ENCODE peak calls at places on chromosomes 7 and 10, in six cellular contexts. One of them, this sample, is unnamed.

GRCh38 chr10:78913219-78914059 is 155.3 kb upstream of the ZMIZ1 start:
- DNase-seq in H1: peak
- DNase-seq in IMR-90: no peak
- DNase-seq in HCT116: no peak
- DNase-seq in SK-N-SH: peak
- DNase-seq in HepG2: peak
- DNase-seq in this sample: no peak

GRCh38 chr7:10821156-10821555 is 152.5 kb upstream of the PHF14 start:
- DNase-seq in H1: no peak
- DNase-seq in IMR-90: no peak
- DNase-seq in HCT116: no peak
- DNase-seq in SK-N-SH: no peak
- DNase-seq in HepG2: no peak
- DNase-seq in this sample: no peak

GRCh38 chr10:103678104-103678526 is 177.3 kb downstream of the SH3PXD2A start:
- DNase-seq in H1: no peak
- DNase-seq in IMR-90: peak
- DNase-seq in HCT116: no peak
- DNase-seq in SK-N-SH: peak
- DNase-seq in HepG2: no peak
- DNase-seq in this sample: no peak

GRCh38 chr10:810351-810846 is 120.9 kb upstream of the DIP2C start:
- DNase-seq in H1: no peak
- DNase-seq in IMR-90: peak
- DNase-seq in HCT116: no peak
- DNase-seq in SK-N-SH: peak
- DNase-seq in HepG2: no peak
- DNase-seq in this sample: no peak

GRCh38 chr7:80488851-80489370 is 23.0 kb downstream of the GNAT3 start:
- DNase-seq in H1: no peak
- DNase-seq in IMR-90: peak
- DNase-seq in HCT116: no peak
- DNase-seq in SK-N-SH: no peak
- DNase-seq in HepG2: no peak
- DNase-seq in this sample: no peak

GRCh38 chr10:37434091-37434490 is 308.7 kb downstream of the ANKRD30A start:
- DNase-seq in H1: no peak
- DNase-seq in IMR-90: no peak
- DNase-seq in HCT116: no peak
- DNase-seq in SK-N-SH: no peak
- DNase-seq in HepG2: no peak
- DNase-seq in this sample: no peak

GRCh38 chr10:73956476-73957338 is 41.2 kb upstream of the VCL start:
- DNase-seq in H1: no peak
- DNase-seq in IMR-90: peak
- DNase-seq in HCT116: no peak
- DNase-seq in SK-N-SH: no peak
- DNase-seq in HepG2: no peak
- DNase-seq in this sample: no peak

GRCh38 chr7:130982160-130982638 is 248.2 kb upstream of the KLF14 start:
- DNase-seq in H1: no peak
- DNase-seq in IMR-90: peak
- DNase-seq in HCT116: no peak
- DNase-seq in SK-N-SH: peak
- DNase-seq in HepG2: peak
- DNase-seq in this sample: peak

GRCh38 chr7:16417958-16418357 is 3.4 kb downstream of the CRPPA start:
- DNase-seq in H1: no peak
- DNase-seq in IMR-90: peak
- DNase-seq in HCT116: no peak
- DNase-seq in SK-N-SH: no peak
- DNase-seq in HepG2: no peak
- DNase-seq in this sample: no peak

GRCh38 chr7:151687523-151688235 is 168.0 kb upstream of the RHEB start:
- DNase-seq in H1: no peak
- DNase-seq in IMR-90: peak
- DNase-seq in HCT116: peak
- DNase-seq in SK-N-SH: peak
- DNase-seq in HepG2: peak
- DNase-seq in this sample: peak

GRCh38 chr7:155558351-155558750 is 12.0 kb upstream of the CNPY1 start:
- DNase-seq in H1: no peak
- DNase-seq in IMR-90: no peak
- DNase-seq in HCT116: no peak
- DNase-seq in SK-N-SH: no peak
- DNase-seq in HepG2: no peak
- DNase-seq in this sample: no peak

GRCh38 chr10:86254526-86255174 is 111.9 kb downstream of the GRID1 start:
- DNase-seq in H1: peak
- DNase-seq in IMR-90: no peak
- DNase-seq in HCT116: peak
- DNase-seq in SK-N-SH: peak
- DNase-seq in HepG2: no peak
- DNase-seq in this sample: peak

GRCh38 chr7:157310676-157311185 is 26.1 kb upstream of the DNAJB6 start:
- DNase-seq in H1: peak
- DNase-seq in IMR-90: peak
- DNase-seq in HCT116: no peak
- DNase-seq in SK-N-SH: peak
- DNase-seq in HepG2: no peak
- DNase-seq in this sample: no peak

GRCh38 chr10:127063762-127064161 is 132.6 kb downstream of the INSYN2A start:
- DNase-seq in H1: no peak
- DNase-seq in IMR-90: no peak
- DNase-seq in HCT116: no peak
- DNase-seq in SK-N-SH: no peak
- DNase-seq in HepG2: no peak
- DNase-seq in this sample: no peak
- TF ChIP-seq RAD21 in H1: no peak
- TF ChIP-seq RAD21 in IMR-90: no peak
- TF ChIP-seq RAD21 in HCT116: no peak
- TF ChIP-seq RAD21 in SK-N-SH: no peak
- TF ChIP-seq RAD21 in HepG2: no peak
- TF ChIP-seq RAD21 in this sample: no peak

DNA sequence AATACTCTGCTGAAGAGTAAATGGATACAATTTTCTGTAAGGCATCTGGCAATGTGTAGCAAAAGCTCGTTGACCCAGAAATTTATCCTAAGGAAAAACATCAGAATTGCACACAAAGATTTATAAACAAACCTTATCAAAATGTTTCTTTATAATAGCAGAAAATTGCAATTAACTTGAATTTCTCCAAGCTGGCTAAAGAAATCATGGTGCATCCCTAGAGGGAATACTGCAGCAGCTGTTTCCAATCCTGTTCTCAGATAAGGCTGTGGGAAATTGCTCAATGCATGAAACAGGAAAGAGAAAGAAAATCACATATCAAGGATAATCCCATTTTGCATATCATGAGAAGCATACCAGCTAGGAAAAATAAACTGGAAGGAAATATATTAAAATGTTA is 18.7 kb downstream of the TACR2 start:
- DNase-seq in H1: no peak
- DNase-seq in IMR-90: peak
- DNase-seq in HCT116: no peak
- DNase-seq in SK-N-SH: peak
- DNase-seq in HepG2: no peak
- DNase-seq in this sample: no peak
- TF ChIP-seq RAD21 in H1: no peak
- TF ChIP-seq RAD21 in IMR-90: no peak
- TF ChIP-seq RAD21 in HCT116: no peak
- TF ChIP-seq RAD21 in SK-N-SH: no peak
- TF ChIP-seq RAD21 in HepG2: no peak
- TF ChIP-seq RAD21 in this sample: no peak

GRCh38 chr7:74021546-74022320 is 6.2 kb upstream of the ELN start:
- DNase-seq in H1: no peak
- DNase-seq in IMR-90: no peak
- DNase-seq in HCT116: no peak
- DNase-seq in SK-N-SH: no peak
- DNase-seq in HepG2: no peak
- DNase-seq in this sample: no peak

GRCh38 chr7:74023786-74024185 is 4.2 kb upstream of the ELN start:
- DNase-seq in H1: no peak
- DNase-seq in IMR-90: no peak
- DNase-seq in HCT116: no peak
- DNase-seq in SK-N-SH: no peak
- DNase-seq in HepG2: no peak
- DNase-seq in this sample: no peak

GRCh38 chr7:74022507-74022906 is 5.5 kb upstream of the ELN start:
- DNase-seq in H1: no peak
- DNase-seq in IMR-90: no peak
- DNase-seq in HCT116: no peak
- DNase-seq in SK-N-SH: no peak
- DNase-seq in HepG2: no peak
- DNase-seq in this sample: no peak

GRCh38 chr7:74025146-74025545 is 2.8 kb upstream of the ELN start:
- DNase-seq in H1: no peak
- DNase-seq in IMR-90: no peak
- DNase-seq in HCT116: no peak
- DNase-seq in SK-N-SH: no peak
- DNase-seq in HepG2: no peak
- DNase-seq in this sample: no peak

GRCh38 chr7:74023037-74023436 is 4.9 kb upstream of the ELN start:
- DNase-seq in H1: no peak
- DNase-seq in IMR-90: peak
- DNase-seq in HCT116: no peak
- DNase-seq in SK-N-SH: peak
- DNase-seq in HepG2: peak
- DNase-seq in this sample: peak
- TF ChIP-seq RAD21 in H1: no peak
- TF ChIP-seq RAD21 in IMR-90: no peak
- TF ChIP-seq RAD21 in HCT116: no peak
- TF ChIP-seq RAD21 in SK-N-SH: peak
- TF ChIP-seq RAD21 in HepG2: no peak
- TF ChIP-seq RAD21 in this sample: no peak

GRCh38 chr10:17022898-17023297 is 106.7 kb downstream of the CUBN start:
- DNase-seq in H1: peak
- DNase-seq in IMR-90: no peak
- DNase-seq in HCT116: no peak
- DNase-seq in SK-N-SH: no peak
- DNase-seq in HepG2: no peak
- DNase-seq in this sample: no peak

GRCh38 chr10:17023386-17024298 is 106.0 kb downstream of the CUBN start:
- DNase-seq in H1: no peak
- DNase-seq in IMR-90: peak
- DNase-seq in HCT116: peak
- DNase-seq in SK-N-SH: no peak
- DNase-seq in HepG2: peak
- DNase-seq in this sample: peak

GRCh38 chr10:17024461-17024860 is 105.2 kb downstream of the CUBN start:
- DNase-seq in H1: no peak
- DNase-seq in IMR-90: no peak
- DNase-seq in HCT116: no peak
- DNase-seq in SK-N-SH: no peak
- DNase-seq in HepG2: no peak
- DNase-seq in this sample: no peak

GRCh38 chr10:17026686-17027485 is 102.7 kb downstream of the CUBN start:
- DNase-seq in H1: no peak
- DNase-seq in IMR-90: peak
- DNase-seq in HCT116: no peak
- DNase-seq in SK-N-SH: no peak
- DNase-seq in HepG2: no peak
- DNase-seq in this sample: no peak

GRCh38 chr10:17025444-17026295 is 103.9 kb downstream of the CUBN start:
- DNase-seq in H1: no peak
- DNase-seq in IMR-90: peak
- DNase-seq in HCT116: peak
- DNase-seq in SK-N-SH: peak
- DNase-seq in HepG2: peak
- DNase-seq in this sample: no peak
- TF ChIP-seq RAD21 in H1: no peak
- TF ChIP-seq RAD21 in IMR-90: peak
- TF ChIP-seq RAD21 in HCT116: no peak
- TF ChIP-seq RAD21 in SK-N-SH: no peak
- TF ChIP-seq RAD21 in HepG2: no peak
- TF ChIP-seq RAD21 in this sample: no peak

DNA sequence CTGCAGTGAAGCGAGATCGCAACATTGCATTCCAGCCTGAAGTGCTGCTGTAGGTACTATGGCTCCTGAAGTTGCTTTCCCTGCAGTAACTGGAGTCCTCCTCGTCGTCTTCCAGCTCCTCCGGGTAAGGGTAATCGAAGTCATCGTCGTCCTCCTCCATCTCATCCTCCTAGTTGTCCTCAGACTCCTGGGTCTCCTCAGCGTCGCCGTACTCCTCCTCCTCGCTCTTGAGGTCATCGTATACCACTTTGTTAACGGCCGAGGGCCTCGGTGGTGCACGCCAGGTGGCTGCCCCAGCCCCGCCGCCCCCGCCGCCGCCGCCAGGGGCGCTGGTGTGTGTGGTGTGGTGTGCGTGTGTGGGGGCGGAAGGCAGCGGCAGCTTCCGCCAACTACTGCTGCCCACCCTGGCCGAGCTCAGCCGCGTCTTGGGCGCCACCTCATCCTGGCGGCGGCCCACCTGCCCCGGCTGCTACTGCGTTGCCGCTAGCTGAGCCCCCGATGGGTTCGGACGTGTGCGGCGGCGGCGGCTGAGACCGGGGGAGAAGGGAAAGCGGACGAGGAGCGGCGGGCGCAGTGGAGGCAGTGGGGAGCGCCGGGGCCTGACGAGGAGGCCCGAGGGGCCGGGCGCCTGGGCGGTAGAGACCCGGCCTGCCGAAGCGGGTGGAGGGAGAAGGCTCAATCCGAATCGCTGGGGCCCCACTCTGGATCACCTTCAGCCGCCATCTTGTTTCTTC is 11.8 kb upstream of the ACBD5 start:
- DNase-seq in H1: peak
- DNase-seq in IMR-90: peak
- DNase-seq in HCT116: no peak
- DNase-seq in SK-N-SH: no peak
- DNase-seq in HepG2: no peak
- DNase-seq in this sample: peak
- TF ChIP-seq RAD21 in H1: peak
- TF ChIP-seq RAD21 in IMR-90: no peak
- TF ChIP-seq RAD21 in HCT116: no peak
- TF ChIP-seq RAD21 in SK-N-SH: no peak
- TF ChIP-seq RAD21 in HepG2: no peak
- TF ChIP-seq RAD21 in this sample: no peak

GRCh38 chr10:119346063-119346835 is 138.9 kb downstream of the GRK5 start:
- DNase-seq in H1: no peak
- DNase-seq in IMR-90: no peak
- DNase-seq in HCT116: no peak
- DNase-seq in SK-N-SH: peak
- DNase-seq in HepG2: no peak
- DNase-seq in this sample: no peak
- TF ChIP-seq RAD21 in H1: no peak
- TF ChIP-seq RAD21 in IMR-90: no peak
- TF ChIP-seq RAD21 in HCT116: no peak
- TF ChIP-seq RAD21 in SK-N-SH: no peak
- TF ChIP-seq RAD21 in HepG2: no peak
- TF ChIP-seq RAD21 in this sample: no peak

This sample was measured in A549.